ENCODE peak calls at places on chromosomes 16 and 17, in four cellular contexts. Q is upper lobe of right lung, P is PC-9, K is left lung. V is an unnamed sample.

GRCh38 chr17:76707985-76708807 is 2.6 kb downstream of the MXRA7 start:
- DNase-seq in K (no peak), Q (no peak), P (no peak), V (no peak)

GRCh38 chr16:85543998-85544397 is 69.1 kb upstream of the GSE1 start:
- DNase-seq in K (peak), P (no peak), Q (no peak), V (no peak)

GRCh38 chr17:40554646-40555295 is 10.5 kb downstream of the CCR7 start:
- DNase-seq in P (no peak), K (no peak), Q (peak), V (no peak)

GRCh38 chr17:65629234-65629690 is 67.8 kb upstream of the AXIN2 start:
- DNase-seq in K (no peak), Q (no peak), P (peak), V (no peak)

GRCh38 chr17:50459756-50460155 is 8.9 kb downstream of the CHAD start:
- DNase-seq in P (peak), K (no peak), Q (no peak), V (no peak)

GRCh38 chr16:84999857-85000480 is 11.4 kb downstream of the ZDHHC7 start:
- DNase-seq in P (no peak), K (no peak), Q (no peak), V (no peak)

GRCh38 chr17:7851438-7852261 is 3.2 kb upstream of the TMEM88 start:
- DNase-seq in Q (peak), P (no peak), K (peak), V (peak)

GRCh38 chr17:61414936-61415251 is 15.3 kb downstream of the TBX2 start:
- DNase-seq in P (no peak), Q (no peak), K (peak), V (no peak)

GRCh38 chr17:64387545-64388171 is 3.0 kb downstream of the PECAM1 start:
- DNase-seq in Q (peak), P (no peak), K (no peak), V (no peak)

GRCh38 chr17:78258323-78259229 is 27.1 kb downstream of the TMEM235 start:
- DNase-seq in K (peak), P (no peak), Q (peak), V (peak)

GRCh38 chr17:76480676-76481075 is 13.3 kb downstream of the AANAT start:
- DNase-seq in K (no peak), Q (no peak), P (no peak), V (no peak)

GRCh38 chr17:60388742-60389141 is 3.2 kb downstream of the USP32 start:
- DNase-seq in P (no peak), K (no peak), Q (no peak), V (no peak)

GRCh38 chr17:60439501-60439900 is 17.2 kb downstream of the CHCT1 start:
- DNase-seq in P (no peak), Q (no peak), K (no peak), V (no peak)

GRCh38 chr17:2975469-2975958 is 87.9 kb downstream of the OR1D5 start:
- DNase-seq in Q (peak), P (peak), K (peak), V (no peak)

GRCh38 chr16:46857261-46857962 is 26.4 kb upstream of the C16orf87 start:
- DNase-seq in K (no peak), Q (no peak), P (no peak), V (no peak)

GRCh38 chr16:4766875-4767628 is at the start of gene ZNF500:
- DNase-seq in Q (peak), K (peak), P (peak), V (peak)

GRCh38 chr16:12127244-12127643 is 150.7 kb downstream of the SNX29 start:
- DNase-seq in P (no peak), Q (no peak), K (no peak), V (no peak)

GRCh38 chr16:79272141-79272577 is 328.4 kb downstream of the MAF start:
- DNase-seq in P (no peak), K (peak), Q (no peak), V (peak)

GRCh38 chr16:26905336-26905735 is 161.4 kb upstream of the C16orf82 start:
- DNase-seq in K (no peak), Q (no peak), P (no peak), V (no peak)

GRCh38 chr16:6343157-6343556 is 989.5 kb upstream of the RBFOX1 start:
- DNase-seq in K (no peak), P (no peak), Q (no peak), V (no peak)

GRCh38 chr16:16905850-16906249 is 526.9 kb downstream of the NPIPA7 start:
- DNase-seq in Q (no peak), P (no peak), K (no peak), V (no peak)

GRCh38 chr17:68033636-68034451 is 1.7 kb upstream of the KPNA2 start:
- DNase-seq in P (peak), K (no peak), Q (no peak), V (no peak)

GRCh38 chr17:17724307-17724921 is 43.2 kb downstream of the RAI1 start:
- DNase-seq in Q (no peak), P (no peak), K (no peak), V (no peak)

GRCh38 chr17:15930426-15930825 is 14.5 kb upstream of the ADORA2B start:
- DNase-seq in K (no peak), P (no peak), Q (peak), V (no peak)

GRCh38 chr17:1455291-1455747 is 713 bp downstream of the CRK start:
- DNase-seq in P (peak), K (peak), Q (peak), V (peak)

GRCh38 chr17:78192616-78193015 is 5.5 kb downstream of the AFMID start:
- DNase-seq in P (no peak), K (no peak), Q (no peak), V (no peak)

GRCh38 chr16:15518412-15519351 is 84.3 kb downstream of the BMERB1 start:
- DNase-seq in P (no peak), K (no peak), Q (no peak), V (no peak)

GRCh38 chr16:83781-84615 is 6.0 kb downstream of the MPG start:
- DNase-seq in K (no peak), P (no peak), Q (no peak), V (no peak)

GRCh38 chr17:81885869-81886548 is 5.4 kb downstream of the ALYREF start:
- DNase-seq in Q (no peak), K (no peak), P (peak), V (peak)

GRCh38 chr16:23132921-23133532 is 16.2 kb downstream of the USP31 start:
- DNase-seq in P (no peak), K (no peak), Q (no peak), V (no peak)

GRCh38 chr17:44828919-44829557 is 1.0 kb downstream of the GJC1 start:
- DNase-seq in Q (no peak), K (no peak), P (no peak), V (no peak)

GRCh38 chr17:64406321-64407200 is 15.9 kb upstream of the PECAM1 start:
- DNase-seq in Q (peak), K (no peak), P (no peak), V (no peak)

GRCh38 chr16:16197966-16198365 is 25.3 kb downstream of the ABCC6 start:
- DNase-seq in K (no peak), P (no peak), Q (no peak), V (no peak)

GRCh38 chr16:52861614-52862022 is 191.1 kb downstream of the CHD9NB start:
- DNase-seq in Q (no peak), P (no peak), K (no peak), V (no peak)

GRCh38 chr17:43702636-43703035 is 40.9 kb upstream of the MEOX1 start:
- DNase-seq in P (no peak), K (peak), Q (no peak), V (no peak)

DNA sequence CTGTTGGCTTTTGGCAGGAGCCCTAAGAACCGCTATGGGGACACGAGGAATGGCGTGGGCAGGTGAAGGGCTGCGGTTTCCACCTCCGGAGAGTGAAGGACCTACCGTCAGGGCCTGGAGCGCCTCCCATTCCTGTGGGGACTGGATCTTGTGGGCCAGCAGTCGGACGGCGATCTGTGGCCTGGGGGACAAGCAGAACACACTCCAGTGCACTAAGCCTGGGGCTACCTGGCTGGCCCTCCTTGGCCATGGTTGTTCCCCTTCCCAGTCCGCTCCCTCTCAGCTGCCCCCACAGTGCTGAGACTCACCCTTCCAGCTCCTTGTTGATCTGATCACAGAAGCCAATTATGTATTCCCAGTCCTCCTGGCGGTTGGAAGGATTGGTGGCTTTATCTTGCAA is 15.0 kb downstream of the GGA3 start:
- DNase-seq in K (no peak), Q (no peak), P (no peak), V (no peak)
- H3K27ac ChIP-seq in K (no peak), Q (no peak), P (no peak), V (no peak)

DNA sequence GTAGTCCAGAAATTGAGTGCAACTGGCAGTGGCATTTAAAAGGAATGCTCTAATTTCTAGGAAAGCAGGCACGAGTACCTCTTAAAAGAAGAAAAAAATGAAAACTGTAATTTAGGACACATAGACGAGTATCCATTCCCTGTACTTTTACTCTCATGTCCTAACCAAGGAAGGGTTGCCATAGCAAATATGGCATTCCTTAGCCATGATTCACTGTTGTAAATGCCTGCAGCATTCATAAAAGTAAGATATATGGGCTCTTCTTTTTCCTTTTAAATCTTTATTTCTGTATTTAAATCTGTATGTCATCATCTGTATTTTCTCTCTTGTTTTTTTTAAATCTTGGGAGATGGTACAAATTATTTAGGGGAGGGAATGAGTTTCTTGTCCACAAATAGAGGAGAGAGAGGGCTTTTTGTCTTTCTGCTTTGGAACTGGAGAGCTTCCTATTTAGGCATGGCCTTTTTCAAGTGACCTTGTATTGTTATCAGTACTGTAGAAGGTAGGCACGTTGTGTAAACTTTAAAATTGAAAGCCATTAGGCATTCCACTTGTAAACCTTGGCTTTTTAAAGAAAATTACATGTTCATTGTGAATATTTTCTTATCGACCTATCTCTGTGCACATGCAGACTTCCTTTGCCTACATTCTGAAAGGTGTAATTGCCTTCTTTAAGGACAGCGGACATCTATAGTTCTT is 50.0 kb downstream of the TENT4B start:
- DNase-seq in P (peak), Q (no peak), K (no peak), V (no peak)
- H3K27ac ChIP-seq in P (peak), Q (peak), K (peak), V (no peak)

DNA sequence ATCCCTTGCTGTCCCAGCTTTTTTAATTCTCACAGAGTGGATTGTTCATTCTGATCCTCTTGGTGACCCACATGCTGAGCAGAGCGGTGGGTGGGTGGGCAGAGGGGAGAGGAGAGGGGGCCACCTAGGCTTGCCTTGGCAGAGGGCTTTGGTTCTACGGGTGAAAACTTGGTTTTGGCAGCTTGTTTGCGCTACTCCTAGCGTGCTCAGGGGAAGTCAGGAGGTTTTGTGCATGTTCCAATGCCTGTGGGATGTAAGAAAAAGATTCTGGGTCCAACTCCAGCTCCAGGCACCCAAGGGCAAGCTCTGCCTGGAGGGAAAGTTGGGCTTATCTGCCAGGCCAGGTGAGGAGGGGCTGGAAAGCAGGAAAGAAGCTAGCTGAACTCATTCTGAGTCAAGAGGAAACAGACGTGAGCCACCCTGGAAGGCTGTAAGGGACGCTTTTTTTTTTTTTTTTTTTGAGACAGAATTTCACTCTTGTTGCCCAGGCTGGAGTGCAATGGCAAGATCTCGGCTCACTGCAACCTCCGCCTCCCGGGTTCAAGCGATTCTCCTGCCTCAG is 169.1 kb downstream of the WSCD1 start:
- DNase-seq in Q (no peak), K (no peak), P (no peak), V (no peak)
- H3K27ac ChIP-seq in Q (no peak), K (no peak), P (no peak), V (no peak)

GRCh38 chr17:27531469-27531948 is 75.3 kb downstream of the KSR1 start:
- DNase-seq in P (no peak), K (no peak), Q (no peak), V (no peak)

GRCh38 chr17:27529230-27529796 is 73.1 kb downstream of the KSR1 start:
- DNase-seq in K (peak), Q (peak), P (peak), V (no peak)

GRCh38 chr17:27533068-27533397 is 76.8 kb downstream of the KSR1 start:
- DNase-seq in P (no peak), K (no peak), Q (no peak), V (no peak)

GRCh38 chr17:27532269-27533067 is 76.2 kb downstream of the KSR1 start:
- DNase-seq in K (peak), Q (peak), P (no peak), V (no peak)

GRCh38 chr17:27530791-27531391 is 74.6 kb downstream of the KSR1 start:
- DNase-seq in P (peak), K (peak), Q (peak), V (no peak)
- H3K27ac ChIP-seq in P (peak), K (peak), Q (peak), V (no peak)

DNA sequence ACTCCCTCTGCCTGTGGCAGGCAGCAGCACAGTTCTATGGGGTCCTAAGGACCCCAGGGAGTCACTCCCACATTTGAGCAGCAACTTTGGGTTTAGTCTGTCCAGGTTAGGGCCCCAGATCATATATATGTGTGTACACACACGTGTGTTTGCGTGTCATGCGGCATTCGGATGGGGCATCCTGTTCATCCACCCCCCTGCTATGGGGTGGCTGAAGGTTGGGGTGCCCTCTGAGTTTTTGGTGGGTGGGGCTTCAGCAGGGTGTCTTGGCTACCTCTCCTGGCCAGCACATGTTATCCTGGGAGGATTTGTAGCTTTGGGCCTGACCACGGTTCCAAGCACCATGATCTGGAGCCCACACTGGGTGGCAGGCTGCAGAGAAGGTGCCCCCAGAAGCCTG is 100.7 kb downstream of the RAB11FIP4 start:
- DNase-seq in K (no peak), P (no peak), Q (no peak), V (no peak)
- H3K27ac ChIP-seq in K (no peak), P (no peak), Q (no peak), V (peak)

DNA sequence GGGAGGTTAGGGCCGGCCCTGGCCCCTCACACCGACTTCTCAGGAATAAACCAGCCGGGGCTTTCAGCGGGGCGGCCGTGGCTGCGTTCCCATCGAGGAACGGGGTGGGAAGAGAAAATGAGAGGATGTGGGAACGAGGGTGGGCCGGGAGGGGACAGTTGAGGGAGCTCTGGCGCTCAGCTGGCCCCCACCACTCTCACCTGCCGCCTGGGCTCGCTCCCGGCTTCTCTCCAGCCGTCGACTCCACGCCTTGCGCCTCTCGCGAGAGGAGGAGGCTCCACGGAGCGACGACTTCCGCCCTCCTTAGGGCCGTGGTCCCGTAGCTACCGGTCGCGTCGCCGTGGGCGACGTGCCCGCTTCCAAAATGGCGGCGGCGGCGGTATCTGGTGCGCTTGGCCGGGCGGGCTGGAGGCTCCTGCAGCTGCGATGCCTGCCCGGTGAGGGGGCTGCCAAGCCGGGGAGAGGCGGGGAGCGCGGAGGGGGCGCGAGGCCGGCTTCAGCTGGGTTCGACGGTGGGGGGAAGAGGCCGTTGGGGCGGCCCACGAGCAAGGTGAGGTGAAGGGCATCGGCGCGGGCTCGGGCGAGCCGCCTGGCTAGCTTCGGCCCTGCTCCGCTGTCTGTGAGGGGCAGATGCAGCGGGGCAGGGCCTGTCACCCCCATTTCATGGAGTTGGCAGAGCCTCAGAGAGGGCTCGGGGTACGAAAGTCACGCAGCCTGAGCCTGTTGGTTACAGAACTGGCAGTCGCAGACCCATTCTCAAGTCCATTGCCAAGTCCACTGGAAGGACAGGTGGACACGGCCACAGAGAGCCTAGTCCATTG is at the start of the genes CIAPIN1 and COQ9:
- DNase-seq in K (peak), Q (peak), P (peak), V (peak)
- H3K27ac ChIP-seq in K (peak), Q (peak), P (peak), V (peak)

DNA sequence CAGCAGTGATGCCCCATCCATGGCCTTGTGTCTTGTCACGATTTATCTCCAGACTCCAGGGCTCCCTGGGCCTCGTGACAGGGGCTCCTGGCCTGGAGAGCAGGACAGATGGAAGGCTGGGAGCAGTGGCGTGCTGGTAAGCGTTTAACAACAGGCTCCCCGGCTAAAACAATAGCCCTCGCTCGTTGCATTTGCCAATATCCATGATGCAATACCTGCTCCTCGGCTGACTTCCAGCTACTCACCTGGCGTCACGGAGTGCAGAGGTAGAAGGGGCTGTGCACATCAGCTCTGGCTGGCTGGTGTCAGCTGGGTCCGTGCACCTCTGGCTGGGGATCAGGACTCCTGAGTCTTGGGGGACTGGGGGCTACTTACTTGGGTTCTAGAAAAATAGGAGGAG is 1.5 kb upstream of the BICDL2 start:
- DNase-seq in Q (peak), K (no peak), P (peak), V (no peak)
- H3K27ac ChIP-seq in Q (no peak), K (no peak), P (peak), V (no peak)

GRCh38 chr17:14737984-14738651 is 437.2 kb downstream of the HS3ST3B1 start:
- DNase-seq in Q (peak), P (peak), K (peak), V (no peak)
- H3K27ac ChIP-seq in Q (no peak), P (peak), K (no peak), V (no peak)

GRCh38 chr16:83934684-83934977 is 18.4 kb upstream of the OSGIN1 start:
- DNase-seq in Q (no peak), P (no peak), K (peak), V (no peak)
- H3K27ac ChIP-seq in Q (no peak), P (no peak), K (no peak), V (no peak)

V was measured in CD4-positive, alpha-beta T cell.